ENCODE peak calls at places on chromosomes 16 and 17, in ten cellular contexts. N is iris pigment epithelial cell; U is NCI-H1105; B is CD8-positive, alpha-beta memory T cell; J is heart left ventricle; T is stimulated activated CD4-positive, alpha-beta T cell treated with anti-CD3 and anti-CD28 coated beads, Interleukin-2, amount 100 ng/mL, for 48 hours; D is HL-60; W is SK-N-SH; Q is HT1080; C is endothelial cell. Z is an unnamed sample.

GRCh38 chr16:642189-643049 is 791 bp downstream of the MCRIP2 start:
- DNase-seq in B (peak), T (no peak), W (peak), J (no peak), U (no peak), C (no peak), N (peak), Q (no peak), D (peak), Z (no peak)

GRCh38 chr17:28563475-28563874 is 7.8 kb downstream of the PIGS start:
- DNase-seq in D (no peak), N (peak), B (no peak), J (peak), W (no peak), C (no peak), Q (no peak), U (no peak), T (no peak), Z (no peak)

GRCh38 chr17:31610301-31610910 is 218.9 kb downstream of the RAB11FIP4 start:
- DNase-seq in J (no peak), W (no peak), B (no peak), U (no peak), N (no peak), D (no peak), C (no peak), Q (no peak), T (no peak), Z (no peak)

GRCh38 chr16:66696669-66697630 is at the start of gene CMTM4:
- DNase-seq in N (peak), T (peak), J (peak), B (peak), W (peak), Q (peak), D (peak), C (peak), U (peak), Z (peak)

GRCh38 chr17:61463068-61463980 is 11.1 kb downstream of the TBX4 start:
- DNase-seq in N (no peak), J (no peak), T (no peak), C (no peak), Q (no peak), D (no peak), U (no peak), B (no peak), W (no peak), Z (no peak)

GRCh38 chr17:44934745-44935105 is 12.8 kb downstream of the KIF18B start:
- DNase-seq in T (no peak), D (no peak), U (no peak), N (no peak), W (peak), C (no peak), B (no peak), Q (no peak), J (no peak), Z (no peak)

GRCh38 chr17:73230088-73230487 is 31.6 kb downstream of the CPSF4L start:
- DNase-seq in B (no peak), C (no peak), W (no peak), N (no peak), Q (no peak), J (no peak), T (no peak), D (no peak), U (no peak), Z (no peak)

GRCh38 chr17:8563981-8564602 is 66.4 kb downstream of the MYH10 start:
- DNase-seq in N (peak), J (no peak), U (no peak), C (no peak), T (no peak), B (no peak), D (no peak), W (no peak), Q (no peak), Z (no peak)

GRCh38 chr16:57616241-57616640 is 12.2 kb upstream of the ADGRG1 start:
- DNase-seq in Q (no peak), B (no peak), W (peak), J (no peak), T (no peak), C (no peak), U (no peak), N (no peak), D (no peak), Z (no peak)

GRCh38 chr17:66431910-66432309 is 129.5 kb downstream of the PRKCA start:
- DNase-seq in D (peak), J (no peak), W (no peak), N (peak), C (no peak), Q (peak), T (no peak), B (no peak), U (no peak), Z (no peak)

GRCh38 chr17:69179227-69179952 is 37.7 kb upstream of the ABCA6 start:
- DNase-seq in T (no peak), N (peak), J (no peak), W (no peak), B (no peak), D (no peak), U (no peak), Q (no peak), C (no peak), Z (no peak)

GRCh38 chr16:89040391-89040790 is 53.3 kb upstream of the ACSF3 start:
- DNase-seq in N (no peak), B (no peak), T (no peak), D (no peak), Q (no peak), J (peak), U (no peak), C (no peak), W (no peak), Z (no peak)

GRCh38 chr16:19655242-19655777 is 62.7 kb downstream of the KNOP1 start:
- DNase-seq in W (peak), D (no peak), T (no peak), J (no peak), B (no peak), N (no peak), Q (no peak), C (no peak), U (no peak), Z (no peak)

GRCh38 chr16:26987631-26988030 is 79.1 kb upstream of the C16orf82 start:
- DNase-seq in W (no peak), C (no peak), Q (peak), D (no peak), J (no peak), U (no peak), B (no peak), N (peak), T (no peak), Z (no peak)

GRCh38 chr17:67865438-67865837 is 40.1 kb downstream of the BPTF start:
- DNase-seq in Q (no peak), D (no peak), N (peak), C (no peak), U (no peak), T (no peak), J (no peak), B (no peak), W (no peak), Z (no peak)

GRCh38 chr16:53754938-53755910 is 51.3 kb downstream of the FTO start:
- DNase-seq in N (peak), Q (peak), D (no peak), J (no peak), W (no peak), C (no peak), T (no peak), B (no peak), U (peak), Z (no peak)

GRCh38 chr17:16938496-16939270 is 33.2 kb downstream of the TNFRSF13B start:
- DNase-seq in U (no peak), D (no peak), J (no peak), W (no peak), Q (no peak), C (no peak), T (no peak), B (no peak), N (no peak), Z (no peak)

GRCh38 chr16:22955461-22956145 is 141.6 kb downstream of the HS3ST2 start:
- DNase-seq in J (no peak), Q (no peak), T (no peak), D (no peak), B (no peak), C (no peak), N (no peak), U (no peak), W (peak), Z (no peak)

GRCh38 chr16:31084584-31085298 is 4.0 kb downstream of the PRSS53 start:
- DNase-seq in J (no peak), N (no peak), W (no peak), C (no peak), Q (no peak), U (no peak), B (no peak), D (no peak), T (no peak), Z (no peak)

GRCh38 chr17:49191917-49192741 is 18.2 kb downstream of the GNGT2 start:
- DNase-seq in U (peak), N (peak), T (peak), W (peak), Q (peak), J (peak), C (peak), D (peak), B (peak), Z (peak)

GRCh38 chr16:64121473-64121872 is 1000.4 kb downstream of the CDH11 start:
- DNase-seq in W (no peak), N (peak), Q (peak), D (no peak), C (no peak), B (no peak), U (no peak), T (no peak), J (no peak), Z (no peak)

GRCh38 chr16:23509763-23510153 is 536 bp downstream of the GGA2 start:
- DNase-seq in J (no peak), C (peak), T (peak), N (peak), B (peak), Q (no peak), U (no peak), W (no peak), D (no peak), Z (no peak)

GRCh38 chr17:58330997-58331814 is 2.6 kb upstream of the TSPOAP1 start:
- DNase-seq in C (no peak), D (peak), U (no peak), J (peak), B (peak), N (no peak), Q (peak), W (peak), T (peak), Z (peak)

GRCh38 chr16:75758215-75758614 is 31.9 kb upstream of the CPHXL start:
- DNase-seq in B (no peak), N (peak), C (no peak), Q (peak), J (no peak), D (no peak), W (no peak), T (no peak), U (no peak), Z (no peak)

GRCh38 chr16:31502981-31503380 is 5.2 kb downstream of the RUSF1 start:
- DNase-seq in W (no peak), Q (no peak), U (no peak), N (peak), C (no peak), T (no peak), B (no peak), D (no peak), J (no peak), Z (no peak)

GRCh38 chr17:2050246-2050866 is 4.5 kb upstream of the HIC1 start:
- DNase-seq in N (peak), D (no peak), B (peak), T (peak), W (peak), U (peak), J (peak), C (peak), Q (no peak), Z (peak)

GRCh38 chr16:17483266-17483864 is 12.6 kb upstream of the XYLT1 start:
- DNase-seq in W (no peak), T (no peak), C (no peak), Q (no peak), D (no peak), B (no peak), U (no peak), J (no peak), N (no peak), Z (no peak)

GRCh38 chr17:68587026-68587425 is 14.1 kb downstream of the FAM20A start:
- DNase-seq in J (no peak), Q (no peak), C (no peak), W (no peak), B (no peak), T (no peak), U (no peak), N (no peak), D (no peak), Z (no peak)

GRCh38 chr16:76946879-76947278 is 244.1 kb upstream of the MON1B start:
- DNase-seq in J (no peak), T (no peak), N (peak), W (peak), B (no peak), Q (peak), D (peak), C (no peak), U (no peak), Z (no peak)

GRCh38 chr17:949623-950338 is 29.8 kb downstream of the NXN start:
- DNase-seq in Q (no peak), N (no peak), C (no peak), D (no peak), B (no peak), W (no peak), T (no peak), U (no peak), J (peak), Z (no peak)

GRCh38 chr17:18224428-18225120 is 861 bp upstream of the LLGL1 start:
- DNase-seq in T (no peak), J (no peak), B (no peak), D (no peak), N (peak), C (peak), W (peak), U (no peak), Q (no peak), Z (no peak)

GRCh38 chr17:19567216-19568015 is 33.8 kb downstream of the SLC47A1 start:
- DNase-seq in J (no peak), Q (no peak), N (no peak), U (no peak), C (no peak), B (no peak), W (no peak), D (no peak), T (no peak), Z (no peak)

GRCh38 chr16:10667239-10667638 is 27.5 kb downstream of the TEKT5 start:
- DNase-seq in B (no peak), C (no peak), Q (peak), U (no peak), D (no peak), W (no peak), N (no peak), T (no peak), J (no peak), Z (no peak)

GRCh38 chr16:56013962-56014552 is 138.9 kb upstream of the CES5A start:
- DNase-seq in Q (peak), W (no peak), D (peak), C (peak), N (no peak), B (no peak), J (peak), U (no peak), T (peak), Z (no peak)

GRCh38 chr17:50114849-50115357 is 15.1 kb downstream of the SAMD14 start:
- DNase-seq in J (no peak), C (peak), B (no peak), D (no peak), Q (peak), W (peak), T (no peak), U (no peak), N (peak), Z (no peak)

GRCh38 chr17:8122923-8123694 is 797 bp downstream of the HES7 start:
- DNase-seq in D (no peak), W (peak), N (peak), U (no peak), B (peak), J (no peak), Q (no peak), T (peak), C (no peak), Z (no peak)

GRCh38 chr17:73269329-73269615 is 7.6 kb upstream of the CPSF4L start:
- DNase-seq in C (no peak), B (no peak), N (no peak), W (no peak), J (no peak), T (no peak), U (no peak), Q (no peak), D (no peak), Z (no peak)

GRCh38 chr17:81405382-81406005 is 10.2 kb downstream of the BAHCC1 start:
- DNase-seq in J (no peak), D (no peak), N (no peak), U (no peak), C (no peak), W (no peak), B (no peak), T (no peak), Q (no peak), Z (no peak)

GRCh38 chr17:58666858-58667267 is 25.0 kb downstream of the TEX14 start:
- DNase-seq in W (no peak), Q (no peak), U (peak), B (peak), D (peak), J (peak), C (no peak), N (peak), T (no peak), Z (no peak)